ENCODE peak calls at places on chromosomes 6 and 20, in seven cellular contexts. One of them, this sample, is unnamed.

GRCh38 chr6:165970001-165970400 is 197.7 kb downstream of the TBXT start:
- DNase-seq in WERI-Rb-1: no peak
- DNase-seq in HEK293T: no peak
- DNase-seq in choroid plexus epithelial cell: no peak
- DNase-seq in coronary artery: no peak
- DNase-seq in fibroblast of lung: no peak
- DNase-seq in occipital lobe: no peak
- DNase-seq in this sample: no peak

GRCh38 chr6:150466196-150466595 is 97.4 kb downstream of the IYD start:
- DNase-seq in WERI-Rb-1: no peak
- DNase-seq in coronary artery: no peak
- DNase-seq in fibroblast of lung: peak; percentile 5
- DNase-seq in choroid plexus epithelial cell: no peak
- DNase-seq in HEK293T: no peak
- DNase-seq in occipital lobe: no peak
- DNase-seq in this sample: no peak

GRCh38 chr6:169702640-169703246 is 817 bp downstream of the C6orf120 start:
- DNase-seq in coronary artery: no peak
- DNase-seq in fibroblast of lung: no peak
- DNase-seq in HEK293T: peak; percentile 50
- DNase-seq in occipital lobe: no peak
- DNase-seq in WERI-Rb-1: peak; percentile 57
- DNase-seq in choroid plexus epithelial cell: no peak
- DNase-seq in this sample: peak; percentile 61

GRCh38 chr6:8080338-8081151 is 16.4 kb upstream of the BLOC1S5 start:
- DNase-seq in occipital lobe: no peak
- DNase-seq in coronary artery: no peak
- DNase-seq in WERI-Rb-1: no peak
- DNase-seq in fibroblast of lung: peak; percentile 69
- DNase-seq in HEK293T: no peak
- DNase-seq in choroid plexus epithelial cell: peak; percentile 84
- DNase-seq in this sample: no peak

GRCh38 chr6:107237992-107238660 is 122.8 kb upstream of the BEND3 start:
- DNase-seq in fibroblast of lung: peak; percentile 69
- DNase-seq in WERI-Rb-1: no peak
- DNase-seq in HEK293T: no peak
- DNase-seq in coronary artery: no peak
- DNase-seq in occipital lobe: no peak
- DNase-seq in choroid plexus epithelial cell: peak; percentile 50
- DNase-seq in this sample: no peak

GRCh38 chr6:90003941-90004340 is 109.7 kb downstream of the GJA10 start:
- DNase-seq in coronary artery: no peak
- DNase-seq in HEK293T: no peak
- DNase-seq in fibroblast of lung: peak; percentile 70
- DNase-seq in occipital lobe: no peak
- DNase-seq in choroid plexus epithelial cell: no peak
- DNase-seq in WERI-Rb-1: no peak
- DNase-seq in this sample: no peak

GRCh38 chr20:34527016-34527415 is 10.8 kb downstream of the DYNLRB1 start:
- DNase-seq in fibroblast of lung: no peak
- DNase-seq in occipital lobe: no peak
- DNase-seq in WERI-Rb-1: no peak
- DNase-seq in choroid plexus epithelial cell: no peak
- DNase-seq in HEK293T: no peak
- DNase-seq in coronary artery: no peak
- DNase-seq in this sample: no peak

GRCh38 chr6:119544325-119545150 is 195.0 kb upstream of the MAN1A1 start:
- DNase-seq in WERI-Rb-1: no peak
- DNase-seq in fibroblast of lung: no peak
- DNase-seq in occipital lobe: no peak
- DNase-seq in choroid plexus epithelial cell: no peak
- DNase-seq in coronary artery: no peak
- DNase-seq in HEK293T: no peak
- DNase-seq in this sample: no peak

GRCh38 chr20:33477386-33478234 is 12.3 kb upstream of the CBFA2T2 start:
- DNase-seq in choroid plexus epithelial cell: no peak
- DNase-seq in WERI-Rb-1: no peak
- DNase-seq in HEK293T: no peak
- DNase-seq in coronary artery: no peak
- DNase-seq in occipital lobe: no peak
- DNase-seq in fibroblast of lung: no peak
- DNase-seq in this sample: no peak

GRCh38 chr6:129314575-129314974 is 395.4 kb downstream of the ARHGAP18 start:
- DNase-seq in WERI-Rb-1: no peak
- DNase-seq in coronary artery: no peak
- DNase-seq in occipital lobe: peak; percentile 5
- DNase-seq in choroid plexus epithelial cell: no peak
- DNase-seq in HEK293T: no peak
- DNase-seq in fibroblast of lung: no peak
- DNase-seq in this sample: no peak

GRCh38 chr6:140366991-140367390 is 992.5 kb upstream of the CITED2 start:
- DNase-seq in coronary artery: no peak
- DNase-seq in fibroblast of lung: peak; percentile 93
- DNase-seq in HEK293T: no peak
- DNase-seq in occipital lobe: no peak
- DNase-seq in choroid plexus epithelial cell: peak; percentile 80
- DNase-seq in WERI-Rb-1: no peak
- DNase-seq in this sample: no peak

GRCh38 chr6:46184114-46184513 is 13.3 kb upstream of the ENPP5 start:
- DNase-seq in occipital lobe: no peak
- DNase-seq in coronary artery: no peak
- DNase-seq in HEK293T: no peak
- DNase-seq in WERI-Rb-1: no peak
- DNase-seq in choroid plexus epithelial cell: peak; percentile 89
- DNase-seq in fibroblast of lung: peak; percentile 92
- DNase-seq in this sample: no peak

GRCh38 chr6:168440520-168441433 is at the start of gene SMOC2:
- DNase-seq in HEK293T: no peak
- DNase-seq in occipital lobe: no peak
- DNase-seq in coronary artery: no peak
- DNase-seq in WERI-Rb-1: peak; percentile 67
- DNase-seq in fibroblast of lung: no peak
- DNase-seq in choroid plexus epithelial cell: no peak
- DNase-seq in this sample: no peak

GRCh38 chr6:42963855-42964605 is 3.5 kb downstream of the GNMT start:
- DNase-seq in HEK293T: peak; percentile 76
- DNase-seq in occipital lobe: no peak
- DNase-seq in fibroblast of lung: peak; percentile 25
- DNase-seq in WERI-Rb-1: peak; percentile 96
- DNase-seq in coronary artery: no peak
- DNase-seq in choroid plexus epithelial cell: peak; percentile 66
- DNase-seq in this sample: peak; percentile 75

GRCh38 chr6:4256969-4257368 is 121.6 kb upstream of the ECI2 start:
- DNase-seq in occipital lobe: no peak
- DNase-seq in coronary artery: no peak
- DNase-seq in HEK293T: no peak
- DNase-seq in fibroblast of lung: peak; percentile 70
- DNase-seq in WERI-Rb-1: no peak
- DNase-seq in choroid plexus epithelial cell: no peak
- DNase-seq in this sample: no peak

GRCh38 chr6:148118303-148118702 is 224.3 kb upstream of the SASH1 start:
- DNase-seq in coronary artery: no peak
- DNase-seq in fibroblast of lung: no peak
- DNase-seq in HEK293T: no peak
- DNase-seq in WERI-Rb-1: no peak
- DNase-seq in choroid plexus epithelial cell: no peak
- DNase-seq in occipital lobe: no peak
- DNase-seq in this sample: no peak

GRCh38 chr6:3905853-3906190 is 56.6 kb downstream of the FAM50B start:
- DNase-seq in HEK293T: no peak
- DNase-seq in WERI-Rb-1: no peak
- DNase-seq in choroid plexus epithelial cell: peak; percentile 34
- DNase-seq in coronary artery: no peak
- DNase-seq in fibroblast of lung: no peak
- DNase-seq in occipital lobe: no peak
- DNase-seq in this sample: no peak

GRCh38 chr6:107539849-107540464 is 50.0 kb downstream of the SOBP start:
- DNase-seq in choroid plexus epithelial cell: no peak
- DNase-seq in fibroblast of lung: no peak
- DNase-seq in HEK293T: no peak
- DNase-seq in occipital lobe: no peak
- DNase-seq in WERI-Rb-1: no peak
- DNase-seq in coronary artery: no peak
- DNase-seq in this sample: no peak

GRCh38 chr6:144820270-144820669 is 535.1 kb downstream of the UTRN start:
- DNase-seq in fibroblast of lung: peak; percentile 62
- DNase-seq in choroid plexus epithelial cell: no peak
- DNase-seq in HEK293T: no peak
- DNase-seq in occipital lobe: no peak
- DNase-seq in coronary artery: no peak
- DNase-seq in WERI-Rb-1: no peak
- DNase-seq in this sample: no peak

GRCh38 chr20:64236137-64237088 is 19.1 kb upstream of the PCMTD2 start:
- DNase-seq in occipital lobe: no peak
- DNase-seq in WERI-Rb-1: no peak
- DNase-seq in coronary artery: no peak
- DNase-seq in HEK293T: no peak
- DNase-seq in choroid plexus epithelial cell: no peak
- DNase-seq in fibroblast of lung: no peak
- DNase-seq in this sample: no peak